ENCODE peak calls at places on chromosomes 16 and 17, in ten cellular contexts. Q is astrocyte of the spinal cord, O is fibroblast of mammary gland, L is GM20000, A is adrenal gland, E is lung, N is heart right ventricle, G is endothelial cell, W is fibroblast of the aortic adventitia, R is Peyer's patch. V is an unnamed sample.

GRCh38 chr16:88798772-88799455 is 4.7 kb upstream of the CDT1 start:
- DNase-seq in A (no peak), L (no peak), E (no peak), Q (no peak), N (no peak), W (no peak), G (no peak), O (no peak), R (no peak), V (no peak)

GRCh38 chr17:74779948-74780400 is 3.8 kb upstream of the NAT9 start:
- DNase-seq in N (peak; percentile 38), R (peak; percentile 90), O (no peak), A (peak; percentile 66), W (no peak), G (no peak), E (peak; percentile 65), L (peak; percentile 75), Q (no peak), V (no peak)

GRCh38 chr16:66668777-66669444 is 27.6 kb downstream of the CMTM4 start:
- DNase-seq in R (no peak), N (no peak), W (peak; percentile 63), G (no peak), Q (peak; percentile 26), L (no peak), A (no peak), E (no peak), O (peak; percentile 88), V (peak; percentile 48)

GRCh38 chr17:27860971-27861669 is 32.0 kb downstream of the LYRM9 start:
- DNase-seq in N (no peak), R (no peak), E (no peak), G (no peak), O (peak; percentile 20), Q (no peak), A (no peak), L (no peak), W (no peak), V (no peak)

GRCh38 chr16:70694088-70694487 is 8.2 kb upstream of the MTSS2 start:
- DNase-seq in N (no peak), Q (peak; percentile 65), W (peak; percentile 72), G (no peak), A (peak; percentile 77), E (no peak), L (no peak), O (peak; percentile 85), R (no peak), V (no peak)

GRCh38 chr17:32917842-32918241 is 10.1 kb upstream of the TMEM98 start:
- DNase-seq in N (no peak), E (no peak), R (no peak), O (no peak), W (no peak), G (no peak), A (no peak), Q (no peak), L (no peak), V (no peak)

GRCh38 chr17:45740553-45741330 is 43.4 kb upstream of the CRHR1 start:
- DNase-seq in N (peak; percentile 47), E (peak; percentile 32), W (peak; percentile 3), A (peak; percentile 18), L (peak; percentile 45), G (peak; percentile 37), R (no peak), Q (peak; percentile 9), O (peak; percentile 45), V (no peak)

GRCh38 chr17:69501591-69502468 is 87.3 kb downstream of the MAP2K6 start:
- DNase-seq in W (peak; percentile 75), N (peak; percentile 22), A (no peak), L (no peak), R (peak; percentile 53), Q (peak; percentile 95), O (peak; percentile 77), G (peak; percentile 39), E (peak; percentile 44), V (no peak)

GRCh38 chr17:45170976-45171337 is 9.3 kb downstream of the HEXIM2 start:
- DNase-seq in Q (peak; percentile 74), O (peak; percentile 68), W (peak; percentile 87), E (peak; percentile 64), N (peak; percentile 55), R (peak; percentile 63), G (no peak), A (peak; percentile 91), L (no peak), V (peak; percentile 80)

GRCh38 chr17:40312131-40312731 is 3.3 kb downstream of the RARA start:
- DNase-seq in Q (no peak), W (no peak), O (no peak), G (no peak), L (peak; percentile 13), R (peak; percentile 44), E (no peak), A (no peak), N (peak; percentile 68), V (no peak)

GRCh38 chr16:31664683-31665482 is 137.2 kb downstream of the AHSP start:
- DNase-seq in E (no peak), G (no peak), R (no peak), W (no peak), L (no peak), N (no peak), A (no peak), Q (no peak), O (no peak), V (no peak)

GRCh38 chr17:10631048-10631700 is 25.9 kb downstream of the MYH3 start:
- DNase-seq in R (peak; percentile 62), E (no peak), A (no peak), N (no peak), G (peak; percentile 74), O (peak; percentile 28), Q (peak; percentile 19), L (peak; percentile 38), W (peak; percentile 40), V (no peak)

GRCh38 chr17:82647593-82648164 is 565 bp downstream of the WDR45B start:
- DNase-seq in R (peak; percentile 63), A (peak; percentile 50), E (peak; percentile 41), W (no peak), L (peak; percentile 63), G (peak; percentile 51), Q (no peak), O (no peak), N (peak; percentile 41), V (no peak)
- TF ChIP-seq CTCF in R (peak; percentile 28), A (peak; percentile 33), E (no peak), W (peak; percentile 26), L (no peak), G (no peak), Q (peak; percentile 30), O (no peak), N (no peak), V (peak; percentile 11)

DNA sequence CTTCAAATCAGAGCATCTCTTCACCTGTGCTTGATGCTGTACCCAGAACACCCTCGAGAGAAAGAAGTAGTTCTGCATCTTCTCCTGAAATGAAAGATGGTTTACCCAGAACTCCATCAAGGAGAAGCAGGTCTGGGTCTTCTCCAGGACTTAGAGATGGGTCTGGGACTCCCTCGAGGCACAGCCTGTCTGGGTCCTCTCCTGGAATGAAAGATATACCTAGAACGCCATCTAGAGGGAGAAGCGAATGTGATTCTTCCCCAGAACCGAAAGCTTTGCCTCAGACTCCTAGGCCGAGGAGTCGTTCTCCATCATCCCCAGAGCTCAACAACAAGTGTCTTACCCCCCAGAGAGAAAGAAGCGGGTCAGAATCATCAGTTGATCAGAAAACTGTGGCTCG is 12.3 kb downstream of the SRRM2 start:
- DNase-seq in N (no peak), O (no peak), A (no peak), W (no peak), E (no peak), G (no peak), Q (no peak), L (no peak), R (no peak), V (no peak)
- TF ChIP-seq CTCF in N (no peak), O (no peak), A (no peak), W (no peak), E (no peak), G (no peak), Q (no peak), L (no peak), R (no peak), V (no peak)

GRCh38 chr17:57749701-57750100 is 4.6 kb upstream of the CCDC182 start:
- DNase-seq in G (no peak), R (no peak), E (no peak), L (no peak), N (no peak), W (no peak), Q (no peak), A (no peak), O (no peak), V (no peak)

GRCh38 chr17:57747221-57748017 is 2.3 kb upstream of the CCDC182 start:
- DNase-seq in O (peak; percentile 69), R (peak; percentile 60), W (peak; percentile 75), L (peak; percentile 64), G (peak; percentile 28), A (peak; percentile 39), Q (peak; percentile 74), N (peak; percentile 28), E (peak; percentile 32), V (peak; percentile 44)

GRCh38 chr17:57746221-57746620 is 1.1 kb upstream of the CCDC182 start:
- DNase-seq in Q (no peak), A (no peak), O (no peak), W (no peak), R (no peak), G (no peak), E (no peak), L (no peak), N (no peak), V (no peak)

GRCh38 chr17:57744195-57745170 is 616 bp downstream of the CCDC182 start:
- DNase-seq in A (no peak), L (no peak), O (no peak), N (no peak), E (no peak), R (no peak), Q (no peak), W (no peak), G (no peak), V (no peak)

DNA sequence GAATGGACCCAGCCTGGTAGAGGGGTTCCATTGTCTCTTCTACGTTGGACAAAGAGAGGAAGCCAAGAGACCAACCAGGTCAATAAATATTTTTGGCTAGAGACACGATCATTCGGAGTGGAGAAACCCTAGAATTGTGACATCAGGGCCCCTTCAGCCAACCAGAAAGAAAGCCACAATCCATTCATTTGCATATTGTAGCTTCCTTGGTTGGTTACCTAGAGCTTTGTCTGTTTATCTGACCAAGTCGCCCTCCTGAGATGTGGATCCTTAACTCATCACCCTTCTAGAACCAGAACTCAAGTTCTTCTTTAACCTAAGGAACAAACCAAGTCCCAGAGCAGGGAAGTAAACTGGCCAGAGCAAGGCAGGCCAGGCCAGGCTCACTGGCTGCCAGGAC is at the start of gene CCDC182:
- DNase-seq in W (no peak), E (no peak), O (no peak), L (no peak), A (no peak), N (no peak), G (no peak), R (no peak), Q (no peak), V (no peak)
- TF ChIP-seq CTCF in W (no peak), E (no peak), O (no peak), L (no peak), A (no peak), N (no peak), G (no peak), R (no peak), Q (no peak), V (no peak)

DNA sequence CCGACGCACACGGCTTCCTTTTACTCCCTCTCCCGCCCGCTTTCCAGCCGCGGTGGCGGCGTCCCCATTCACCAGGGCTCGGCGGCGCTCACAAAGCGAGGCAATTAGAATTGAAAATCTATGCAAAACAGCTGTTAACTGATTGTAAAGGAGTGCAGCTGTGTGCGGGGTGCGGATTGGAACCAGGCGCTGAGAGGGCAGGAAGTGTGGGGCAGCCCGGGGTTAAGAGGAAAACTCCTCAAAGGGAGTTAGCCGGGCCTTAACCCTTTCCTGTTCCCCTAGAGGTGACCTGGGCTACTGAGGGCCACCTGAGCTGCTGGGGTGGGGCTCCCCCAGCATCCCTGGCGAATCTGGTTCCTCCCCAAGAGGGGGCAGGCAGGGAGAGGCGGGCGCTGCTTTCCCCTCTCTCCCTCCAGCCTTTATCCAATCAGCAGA is 5.8 kb upstream of the GSE1 start:
- DNase-seq in Q (no peak), W (no peak), A (no peak), N (no peak), E (no peak), G (peak; percentile 42), R (peak; percentile 55), L (no peak), O (no peak), V (no peak)
- TF ChIP-seq CTCF in Q (peak; percentile 8), W (no peak), A (no peak), N (no peak), E (no peak), G (no peak), R (no peak), L (no peak), O (no peak), V (no peak)

V was measured in AG09309.